ENCODE peak calls at places on chromosomes 16 and 17, in eight cellular contexts. D, A, T, Z, N, P, O and W are unnamed samples.
A peak's percentile ranks its signal among the peaks of the same experiment; 100 is the strongest.

GRCh38 chr16:81876273-81876900 is 97.3 kb downstream of the PLCG2 start:
- DNase-seq in D (peak; percentile 50), A (no peak), T (no peak), Z (no peak), N (no peak), P (no peak), O (no peak), W (no peak)

GRCh38 chr17:79237448-79238053 is 162.9 kb downstream of the ENGASE start:
- DNase-seq in D (no peak), A (no peak), T (no peak), Z (no peak), N (no peak), P (no peak), O (no peak), W (no peak)

GRCh38 chr16:9053006-9053601 is 38.3 kb upstream of the HAPSTR1 start:
- DNase-seq in D (peak; percentile 50), A (peak; percentile 73), T (no peak), Z (no peak), N (peak; percentile 65), P (peak; percentile 83), O (peak; percentile 73), W (peak; percentile 52)

GRCh38 chr17:78271419-78272160 is 40.2 kb downstream of the TMEM235 start:
- DNase-seq in D (no peak), A (peak; percentile 14), T (no peak), Z (no peak), N (no peak), P (no peak), O (no peak), W (no peak)

GRCh38 chr17:19399750-19400450 is 11.1 kb upstream of the RNF112 start:
- DNase-seq in D (no peak), A (no peak), T (no peak), Z (no peak), N (no peak), P (no peak), O (no peak), W (no peak)

GRCh38 chr17:77498875-77499698 is 358.3 kb downstream of the SEC14L1 start:
- DNase-seq in D (no peak), A (peak; percentile 7), T (peak; percentile 11), Z (peak; percentile 42), N (no peak), P (no peak), O (peak; percentile 55), W (no peak)

GRCh38 chr17:20300399-20301037 is 166.8 kb downstream of the LGALS9B start:
- DNase-seq in D (peak; percentile 37), A (peak; percentile 45), T (peak; percentile 35), Z (no peak), N (peak; percentile 15), P (peak; percentile 63), O (peak; percentile 78), W (no peak)

GRCh38 chr17:57484081-57484666 is 227.9 kb downstream of the MSI2 start:
- DNase-seq in D (peak; percentile 28), A (no peak), T (no peak), Z (no peak), N (no peak), P (no peak), O (no peak), W (no peak)

GRCh38 chr17:7232114-7232513 is 2.2 kb downstream of the DVL2 start:
- DNase-seq in D (no peak), A (no peak), T (no peak), Z (no peak), N (no peak), P (no peak), O (no peak), W (no peak)

GRCh38 chr16:14309001-14309886 is 238.1 kb downstream of the MRTFB start:
- DNase-seq in D (no peak), A (peak; percentile 53), T (no peak), Z (peak; percentile 74), N (peak; percentile 97), P (peak; percentile 14), O (no peak), W (peak; percentile 89)

GRCh38 chr17:35896011-35896587 is 15.9 kb upstream of the CCL5 start:
- DNase-seq in D (no peak), A (no peak), T (no peak), Z (no peak), N (no peak), P (peak; percentile 21), O (no peak), W (no peak)

GRCh38 chr16:84526794-84527485 is 22.5 kb upstream of the MEAK7 start:
- DNase-seq in D (peak; percentile 77), A (peak; percentile 44), T (peak; percentile 57), Z (no peak), N (peak; percentile 57), P (peak; percentile 49), O (no peak), W (no peak)

GRCh38 chr16:80369559-80369958 is 171.2 kb upstream of the DYNLRB2 start:
- DNase-seq in D (peak; percentile 42), A (peak; percentile 74), T (peak; percentile 36), Z (peak; percentile 52), N (peak; percentile 74), P (peak; percentile 67), O (no peak), W (no peak)

GRCh38 chr17:62627219-62627903 is at the start of gene MRC2:
- DNase-seq in D (peak; percentile 76), A (peak; percentile 74), T (peak; percentile 54), Z (peak; percentile 73), N (peak; percentile 68), P (peak; percentile 86), O (peak; percentile 90), W (no peak)